ENCODE peak calls at places on chromosomes 16 and 17, in four cellular contexts. S, N, F and J are unnamed samples.

GRCh38 chr17:70810609-70811008 is 641.3 kb downstream of the KCNJ2 start:
- DNase-seq in S (no peak), N (no peak), F (no peak), J (no peak)

GRCh38 chr16:17070882-17071592 is 399.7 kb downstream of the XYLT1 start:
- DNase-seq in S (peak), N (peak), F (no peak), J (no peak)

GRCh38 chr17:45225051-45225700 is 3.5 kb downstream of the FMNL1 start:
- DNase-seq in S (no peak), N (no peak), F (no peak), J (no peak)

GRCh38 chr17:82917656-82918345 is 78.0 kb upstream of the ZNF750 start:
- DNase-seq in S (no peak), N (no peak), F (no peak), J (no peak)

GRCh38 chr16:78289844-78290277 is 190.4 kb downstream of the WWOX start:
- DNase-seq in S (no peak), N (no peak), F (no peak), J (no peak)

GRCh38 chr17:4008496-4009163 is 44.4 kb upstream of the ATP2A3 start:
- DNase-seq in S (no peak), N (no peak), F (no peak), J (no peak)

GRCh38 chr16:27108826-27109665 is 42.3 kb downstream of the C16orf82 start:
- DNase-seq in S (no peak), N (no peak), F (no peak), J (no peak)

GRCh38 chr16:67718668-67719047 is 458 bp downstream of the GFOD2 start:
- DNase-seq in S (no peak), N (no peak), F (peak), J (no peak)

GRCh38 chr16:86584726-86585721 is 6.7 kb downstream of the FOXL1 start:
- DNase-seq in S (no peak), N (no peak), F (no peak), J (no peak)

GRCh38 chr16:89449726-89450335 is 40.5 kb downstream of the ANKRD11 start:
- DNase-seq in S (no peak), N (no peak), F (no peak), J (no peak)

GRCh38 chr17:36939059-36939943 is 2.0 kb downstream of the LHX1 start:
- DNase-seq in S (no peak), N (no peak), F (peak), J (no peak)

GRCh38 chr16:65044861-65045260 is 77.0 kb downstream of the CDH11 start:
- DNase-seq in S (no peak), N (no peak), F (no peak), J (no peak)

GRCh38 chr16:17396762-17397498 is 73.8 kb downstream of the XYLT1 start:
- DNase-seq in S (no peak), N (no peak), F (no peak), J (no peak)

GRCh38 chr17:11251561-11252107 is 10.6 kb downstream of the SHISA6 start:
- DNase-seq in S (no peak), N (no peak), F (no peak), J (no peak)

GRCh38 chr16:83992624-83993023 is 24.6 kb downstream of the NECAB2 start:
- DNase-seq in S (no peak), N (no peak), F (no peak), J (no peak)

GRCh38 chr17:27817731-27818130 is 17.4 kb upstream of the NOS2 start:
- DNase-seq in S (no peak), N (no peak), F (no peak), J (no peak)

GRCh38 chr16:2673066-2673999 is 9.0 kb upstream of the KCTD5 start:
- DNase-seq in S (peak), N (peak), F (peak), J (peak)

GRCh38 chr17:74960739-74961342 is 11.7 kb downstream of the HID1 start:
- DNase-seq in S (no peak), N (peak), F (no peak), J (no peak)
- TF ChIP-seq CTCF in S (no peak), N (peak), F (no peak), J (peak)

DNA sequence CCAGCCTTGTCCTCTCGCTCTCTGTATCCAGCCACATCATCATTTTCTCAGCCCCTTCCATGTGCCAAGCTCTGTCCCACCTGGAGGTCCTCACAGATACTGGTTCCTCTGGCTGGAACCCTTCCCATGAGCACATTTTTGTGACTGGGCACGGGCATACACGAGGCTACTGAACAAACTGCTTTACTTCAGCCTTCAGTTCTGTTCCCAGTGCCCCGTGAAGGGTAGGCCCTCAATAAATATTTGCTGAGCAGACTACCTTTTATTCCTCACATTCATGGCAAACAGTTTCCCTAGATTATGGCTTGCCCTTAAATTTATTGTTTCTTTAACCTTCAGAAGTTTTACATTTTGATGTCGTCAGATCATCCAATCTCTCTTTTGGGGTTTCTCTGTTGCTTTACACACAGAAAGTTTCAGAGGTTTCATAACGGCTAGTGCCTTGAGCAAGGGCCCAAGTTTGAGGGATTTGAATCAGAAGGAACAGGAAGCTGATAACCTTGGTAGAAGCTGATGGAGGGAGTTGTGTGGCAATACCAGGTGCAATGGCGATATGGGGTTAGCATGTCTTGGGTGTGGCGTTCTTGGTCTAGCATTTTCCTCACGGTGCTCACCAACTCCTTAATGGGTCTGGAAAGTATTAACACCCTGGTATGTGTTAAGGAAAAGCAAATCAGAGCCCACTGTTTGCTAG is 27.8 kb downstream of the TMEM92 start:
- DNase-seq in S (no peak), N (no peak), F (no peak), J (peak)
- TF ChIP-seq CTCF in S (no peak), N (no peak), F (no peak), J (no peak)

DNA sequence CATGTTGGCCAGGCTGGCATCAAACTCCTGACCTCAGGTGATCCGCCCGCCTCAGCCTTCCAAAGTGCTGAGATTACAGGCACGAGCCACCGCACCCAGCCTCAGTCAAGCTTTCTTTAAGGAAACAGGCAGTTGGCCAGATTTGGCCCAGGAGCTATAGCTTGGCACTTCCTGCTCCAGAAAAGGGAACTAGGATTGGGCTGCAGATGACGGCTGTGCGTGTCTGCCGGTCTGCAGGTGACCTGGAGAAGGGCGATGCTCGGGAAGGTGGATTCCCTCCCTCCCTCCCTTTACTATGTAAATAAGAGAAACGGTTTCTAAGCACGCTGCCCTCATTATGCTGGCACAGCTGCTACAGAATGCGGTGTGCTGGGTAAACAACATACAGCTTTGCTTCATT is 215.9 kb downstream of the RPTOR start:
- DNase-seq in S (no peak), N (peak), F (no peak), J (no peak)
- TF ChIP-seq CTCF in S (no peak), N (no peak), F (no peak), J (no peak)

GRCh38 chr17:5078106-5079028 is at the start of gene ZFP3:
- DNase-seq in S (peak), N (peak), F (peak), J (peak)
- TF ChIP-seq CTCF in S (no peak), N (no peak), F (peak), J (peak)

GRCh38 chr16:69107311-69107962 is 2.0 kb downstream of the HAS3 start:
- DNase-seq in S (peak), N (peak), F (no peak), J (no peak)

GRCh38 chr16:69108905-69109252 is 3.4 kb downstream of the HAS3 start:
- DNase-seq in S (no peak), N (no peak), F (no peak), J (peak)

GRCh38 chr16:69106491-69107291 is 1.2 kb downstream of the HAS3 start:
- DNase-seq in S (peak), N (no peak), F (no peak), J (peak)

GRCh38 chr16:69108069-69108904 is 2.8 kb downstream of the HAS3 start:
- DNase-seq in S (no peak), N (no peak), F (no peak), J (peak)

GRCh38 chr16:69105501-69106361 is at the start of gene HAS3:
- DNase-seq in S (peak), N (peak), F (peak), J (peak)
- TF ChIP-seq CTCF in S (no peak), N (peak), F (no peak), J (peak)

DNA sequence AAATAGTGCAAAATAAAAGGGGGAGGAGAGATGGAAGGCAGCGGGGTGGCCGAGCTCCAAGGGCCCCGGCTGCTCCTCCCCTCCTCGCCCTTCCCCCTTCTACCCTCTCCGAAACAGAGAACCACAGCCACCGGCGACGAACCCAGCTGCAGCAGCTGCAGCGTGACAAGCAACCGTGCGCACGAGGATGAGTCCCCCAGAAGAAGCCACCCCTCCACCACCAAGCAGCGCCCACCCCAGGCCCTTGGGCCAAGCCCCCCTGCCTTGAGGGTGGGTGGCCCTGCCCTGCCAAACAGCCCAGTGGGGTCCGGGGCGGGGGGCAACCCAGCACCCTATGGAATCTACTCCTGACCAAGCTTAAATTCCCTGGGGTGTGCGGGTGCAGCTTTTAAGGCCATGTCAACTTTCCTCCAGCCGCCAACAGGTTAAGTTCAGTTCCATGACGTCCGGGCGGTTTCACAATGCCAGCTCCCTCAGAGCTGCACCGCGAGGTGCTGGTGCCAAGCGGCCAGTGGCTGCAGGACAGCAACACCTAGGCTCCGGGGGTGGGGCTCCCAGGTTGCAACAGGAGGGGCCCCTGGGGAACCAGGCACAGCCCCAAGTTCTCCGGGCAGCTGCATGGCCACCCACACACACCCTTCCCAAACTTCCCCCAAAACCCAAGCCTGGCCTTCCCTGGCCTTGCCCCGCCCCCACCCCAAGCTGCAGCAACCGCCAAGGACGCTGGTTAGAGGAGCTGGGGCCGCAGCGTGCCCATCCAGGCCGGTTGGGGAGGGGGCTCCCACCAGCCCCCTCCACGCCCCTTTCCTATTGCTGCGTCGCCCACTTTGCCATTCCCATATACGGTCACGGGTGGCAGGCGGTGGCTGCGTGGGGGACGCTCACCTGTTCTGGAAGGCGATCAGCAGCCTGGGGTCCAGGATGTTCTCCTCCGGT is 2.0 kb downstream of the CBX4 start:
- DNase-seq in S (peak), N (peak), F (peak), J (no peak)
- TF ChIP-seq CTCF in S (no peak), N (peak), F (no peak), J (no peak)

GRCh38 chr17:38511126-38512108 is 83.2 kb downstream of the ARHGAP23 start:
- DNase-seq in S (peak), N (no peak), F (no peak), J (no peak)

GRCh38 chr17:38509008-38509771 is 80.9 kb downstream of the ARHGAP23 start:
- DNase-seq in S (peak), N (peak), F (peak), J (no peak)

GRCh38 chr17:38512473-38513058 is 84.3 kb downstream of the ARHGAP23 start:
- DNase-seq in S (no peak), N (no peak), F (no peak), J (no peak)

GRCh38 chr17:38509772-38510423 is 81.6 kb downstream of the ARHGAP23 start:
- DNase-seq in S (peak), N (no peak), F (peak), J (no peak)

DNA sequence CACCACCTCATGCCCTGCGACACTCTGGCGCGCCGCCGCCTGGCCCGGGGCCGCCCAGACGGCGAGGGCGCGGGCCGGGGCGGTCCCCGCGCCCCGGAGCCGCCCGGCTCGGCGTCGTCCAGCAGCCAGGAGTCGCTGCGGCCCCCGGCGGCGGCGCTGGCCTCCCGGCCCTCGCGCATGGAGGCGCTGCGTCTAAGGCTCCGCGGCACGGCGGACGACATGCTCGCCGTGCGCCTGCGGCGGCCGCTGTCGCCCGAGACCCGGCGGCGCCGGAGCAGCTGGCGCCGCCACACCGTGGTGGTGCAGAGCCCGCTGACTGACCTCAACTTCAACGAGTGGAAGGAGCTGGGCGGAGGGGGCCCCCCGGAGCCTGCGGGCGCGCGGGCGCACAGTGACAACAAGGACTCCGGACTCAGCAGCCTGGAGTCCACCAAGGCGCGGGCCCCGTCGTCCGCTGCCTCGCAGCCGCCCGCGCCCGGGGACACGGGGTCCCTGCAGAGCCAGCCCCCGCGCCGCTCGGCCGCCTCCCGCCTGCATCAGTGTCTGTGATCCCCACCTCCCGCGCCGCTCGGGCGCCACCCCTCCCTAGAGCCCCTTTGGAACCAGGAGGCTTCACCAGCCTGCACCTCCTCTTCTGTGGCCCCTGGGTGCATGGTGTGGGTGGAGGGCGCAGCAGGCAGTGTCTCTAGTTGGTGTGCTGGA is 82.3 kb downstream of the ARHGAP23 start:
- DNase-seq in S (peak), N (no peak), F (peak), J (no peak)
- TF ChIP-seq CTCF in S (no peak), N (no peak), F (no peak), J (peak)

GRCh38 chr17:8173056-8173870 is 2.9 kb downstream of the TMEM107 start:
- DNase-seq in S (peak), N (peak), F (peak), J (no peak)

GRCh38 chr17:8173871-8174322 is 2.3 kb downstream of the TMEM107 start:
- DNase-seq in S (no peak), N (no peak), F (no peak), J (no peak)

GRCh38 chr17:8175795-8176196 is 384 bp downstream of the TMEM107 start:
- DNase-seq in S (no peak), N (peak), F (no peak), J (no peak)

GRCh38 chr17:8176998-8177731 is 985 bp upstream of the TMEM107 start:
- DNase-seq in S (no peak), N (peak), F (no peak), J (no peak)

DNA sequence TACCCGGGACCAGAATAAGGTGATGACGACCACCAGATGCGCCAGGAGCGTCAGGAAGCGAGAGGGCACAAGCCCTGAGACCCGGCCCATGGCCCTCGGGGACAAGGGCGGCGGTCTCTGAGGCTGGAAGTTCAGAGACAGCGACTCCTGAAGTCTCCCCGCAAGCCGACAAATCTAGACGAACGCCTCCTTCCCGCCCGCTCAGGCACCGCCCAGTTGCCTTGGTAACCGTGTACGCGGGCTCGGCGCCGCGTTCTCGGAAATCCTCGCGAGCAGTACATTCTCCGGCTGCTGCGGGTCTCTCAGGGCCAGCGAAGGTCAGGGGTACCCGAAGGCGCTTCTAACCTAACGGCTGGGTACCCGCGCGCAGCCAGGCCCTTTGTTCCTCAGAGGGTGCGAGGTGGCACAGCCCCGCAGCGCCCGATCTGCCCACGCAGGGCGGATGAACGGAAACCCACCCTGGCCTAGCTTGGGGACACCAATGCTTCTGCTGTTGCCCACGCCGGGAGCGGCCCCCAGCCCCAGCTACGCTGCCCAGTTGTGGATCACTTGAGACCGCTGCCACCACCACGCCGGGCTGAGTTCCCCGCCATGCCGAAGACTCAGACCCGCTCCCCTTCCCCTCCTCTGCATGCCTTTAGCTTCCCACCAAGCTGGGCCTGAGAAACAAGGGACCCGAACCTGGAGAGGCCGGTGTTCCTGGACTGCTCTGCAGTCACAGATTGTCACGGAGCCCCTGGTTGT is at the start of gene TMEM107:
- DNase-seq in S (peak), N (peak), F (peak), J (no peak)
- TF ChIP-seq CTCF in S (no peak), N (peak), F (no peak), J (peak)